ENCODE peak calls at places on chromosomes 1 and 21, in nine cellular contexts. F, M, P, W, Y, L, X, R and O are unnamed samples.

GRCh38 chr1:171127481-171127880 is 36.8 kb downstream of the FMO3 start:
- DNase-seq in F (no peak), M (no peak), P (peak), W (no peak), Y (no peak), L (no peak), X (no peak), R (no peak), O (no peak)

GRCh38 chr1:234970371-234970730 is 158.3 kb downstream of the TOMM20 start:
- DNase-seq in F (no peak), M (no peak), P (peak), W (no peak), Y (no peak), L (no peak), X (no peak), R (no peak), O (no peak)

GRCh38 chr1:41404308-41404755 is 43.1 kb downstream of the FOXO6 start:
- DNase-seq in F (peak), M (no peak), P (peak), W (no peak), Y (no peak), L (peak), X (peak), R (no peak), O (peak)

GRCh38 chr1:109151591-109151990 is 37.7 kb downstream of the ELAPOR1 start:
- DNase-seq in F (no peak), M (no peak), P (no peak), W (no peak), Y (no peak), L (no peak), X (no peak), R (no peak), O (no peak)

GRCh38 chr1:55217226-55217996 is 2.2 kb upstream of the USP24 start:
- DNase-seq in F (no peak), M (no peak), P (peak), W (peak), Y (no peak), L (no peak), X (peak), R (no peak), O (peak)

GRCh38 chr1:184408580-184408979 is 21.8 kb downstream of the C1orf21 start:
- DNase-seq in F (no peak), M (no peak), P (no peak), W (no peak), Y (no peak), L (no peak), X (no peak), R (no peak), O (no peak)

GRCh38 chr1:101108123-101108522 is 82.5 kb upstream of the DPH5 start:
- DNase-seq in F (no peak), M (no peak), P (no peak), W (no peak), Y (no peak), L (no peak), X (no peak), R (no peak), O (no peak)

GRCh38 chr21:39713905-39714304 is 31.1 kb upstream of the IGSF5 start:
- DNase-seq in F (no peak), M (no peak), P (peak), W (no peak), Y (no peak), L (no peak), X (no peak), R (no peak), O (no peak)

GRCh38 chr1:187985145-187985896 is 1156.6 kb downstream of the PLA2G4A start:
- DNase-seq in F (no peak), M (no peak), P (no peak), W (no peak), Y (no peak), L (no peak), X (no peak), R (no peak), O (no peak)

GRCh38 chr1:52296345-52296744 is 69.7 kb downstream of the CC2D1B start:
- DNase-seq in F (no peak), M (no peak), P (peak), W (no peak), Y (no peak), L (peak), X (peak), R (peak), O (peak)

GRCh38 chr1:174990382-174990999 is 9.3 kb upstream of the CACYBP start:
- DNase-seq in F (no peak), M (no peak), P (peak), W (no peak), Y (no peak), L (peak), X (no peak), R (no peak), O (peak)

GRCh38 chr1:18799454-18799853 is 60.0 kb downstream of the TAS1R2 start:
- DNase-seq in F (no peak), M (no peak), P (no peak), W (no peak), Y (no peak), L (no peak), X (no peak), R (no peak), O (no peak)

GRCh38 chr21:31730687-31731111 is 1.2 kb downstream of the SCAF4 start:
- DNase-seq in F (no peak), M (no peak), P (no peak), W (no peak), Y (no peak), L (peak), X (no peak), R (no peak), O (peak)

GRCh38 chr1:115327270-115327669 is 10.8 kb downstream of the NGF start:
- DNase-seq in F (no peak), M (no peak), P (no peak), W (no peak), Y (no peak), L (no peak), X (no peak), R (no peak), O (no peak)

GRCh38 chr1:31660871-31661455 is 16.3 kb upstream of the PEF1 start:
- DNase-seq in F (no peak), M (no peak), P (no peak), W (no peak), Y (no peak), L (no peak), X (no peak), R (no peak), O (no peak)

GRCh38 chr1:53585116-53585515 is 125.9 kb downstream of the DMRTB1 start:
- DNase-seq in F (no peak), M (no peak), P (peak), W (no peak), Y (no peak), L (no peak), X (no peak), R (no peak), O (no peak)

GRCh38 chr1:69201716-69202115 is 366.0 kb upstream of the LRRC7 start:
- DNase-seq in F (no peak), M (no peak), P (peak), W (no peak), Y (no peak), L (no peak), X (no peak), R (no peak), O (no peak)

GRCh38 chr1:236750928-236751327 is 44.2 kb upstream of the MTR start:
- DNase-seq in F (no peak), M (no peak), P (no peak), W (no peak), Y (no peak), L (no peak), X (no peak), R (no peak), O (no peak)

GRCh38 chr1:227947678-227948492 is at the start of gene WNT9A:
- DNase-seq in F (no peak), M (no peak), P (peak), W (peak), Y (peak), L (peak), X (peak), R (peak), O (no peak)

GRCh38 chr1:25871704-25872494 is 3.6 kb downstream of the PAQR7 start:
- DNase-seq in F (no peak), M (no peak), P (no peak), W (peak), Y (no peak), L (no peak), X (no peak), R (no peak), O (no peak)

GRCh38 chr1:28973850-28974841 is 59.8 kb downstream of the EPB41 start:
- DNase-seq in F (no peak), M (no peak), P (peak), W (no peak), Y (no peak), L (no peak), X (no peak), R (no peak), O (no peak)

GRCh38 chr1:235421751-235422150 is 54.5 kb downstream of the TBCE start:
- DNase-seq in F (no peak), M (no peak), P (no peak), W (no peak), Y (no peak), L (no peak), X (peak), R (no peak), O (no peak)

GRCh38 chr1:182249201-182249676 is 142.4 kb downstream of the GLUL start:
- DNase-seq in F (no peak), M (no peak), P (no peak), W (peak), Y (no peak), L (no peak), X (no peak), R (peak), O (no peak)

GRCh38 chr1:1540015-1540816 is at the start of gene TMEM240:
- DNase-seq in F (peak), M (no peak), P (peak), W (peak), Y (peak), L (peak), X (peak), R (peak), O (peak)

GRCh38 chr1:176741181-176741580 is 278.2 kb downstream of the PAPPA2 start:
- DNase-seq in F (no peak), M (no peak), P (no peak), W (no peak), Y (no peak), L (no peak), X (no peak), R (no peak), O (no peak)

GRCh38 chr1:174445817-174446216 is 1.9 kb upstream of the GPR52 start:
- DNase-seq in F (no peak), M (no peak), P (no peak), W (no peak), Y (no peak), L (no peak), X (peak), R (no peak), O (peak)

GRCh38 chr1:240235521-240236288 is 144.0 kb downstream of the FMN2 start:
- DNase-seq in F (no peak), M (no peak), P (peak), W (no peak), Y (no peak), L (no peak), X (no peak), R (no peak), O (no peak)

GRCh38 chr21:46457801-46458314 is 833 bp upstream of the DIP2A start:
- DNase-seq in F (peak), M (peak), P (peak), W (peak), Y (no peak), L (no peak), X (peak), R (peak), O (peak)

GRCh38 chr1:61050541-61051454 is 31.6 kb upstream of the NFIA start:
- DNase-seq in F (no peak), M (no peak), P (peak), W (peak), Y (no peak), L (no peak), X (peak), R (peak), O (peak)

GRCh38 chr21:29939859-29940245 is at the start of gene GRIK1:
- DNase-seq in F (no peak), M (no peak), P (no peak), W (no peak), Y (peak), L (no peak), X (peak), R (no peak), O (no peak)

GRCh38 chr1:119647228-119647733 is 785 bp downstream of the ZNF697 start:
- DNase-seq in F (no peak), M (no peak), P (no peak), W (peak), Y (no peak), L (no peak), X (no peak), R (no peak), O (peak)

GRCh38 chr1:226082959-226083302 is 20.4 kb downstream of the H3-3A start:
- DNase-seq in F (peak), M (no peak), P (peak), W (peak), Y (peak), L (peak), X (peak), R (no peak), O (peak)

GRCh38 chr1:165896277-165896676 is 68.9 kb downstream of the UCK2 start:
- DNase-seq in F (no peak), M (no peak), P (peak), W (no peak), Y (no peak), L (no peak), X (no peak), R (no peak), O (no peak)

GRCh38 chr1:109806733-109807397 is 43.1 kb upstream of the EPS8L3 start:
- DNase-seq in F (no peak), M (no peak), P (no peak), W (no peak), Y (no peak), L (no peak), X (no peak), R (no peak), O (no peak)

GRCh38 chr1:245378352-245379144 is 223.8 kb downstream of the KIF26B start:
- DNase-seq in F (no peak), M (no peak), P (no peak), W (no peak), Y (no peak), L (no peak), X (no peak), R (no peak), O (no peak)

GRCh38 chr1:19374926-19375325 is 62.8 kb downstream of the SLC66A1 start:
- DNase-seq in F (no peak), M (no peak), P (no peak), W (no peak), Y (no peak), L (no peak), X (no peak), R (no peak), O (no peak)

GRCh38 chr1:11320153-11320936 is 47.3 kb downstream of the UBIAD1 start:
- DNase-seq in F (no peak), M (no peak), P (no peak), W (no peak), Y (peak), L (no peak), X (no peak), R (peak), O (no peak)

GRCh38 chr1:30354410-30354809 is 369.0 kb downstream of the MATN1 start:
- DNase-seq in F (no peak), M (no peak), P (no peak), W (no peak), Y (no peak), L (no peak), X (no peak), R (no peak), O (no peak)

GRCh38 chr1:166089804-166090203 is 77.0 kb downstream of the FAM78B start:
- DNase-seq in F (no peak), M (no peak), P (no peak), W (no peak), Y (no peak), L (no peak), X (no peak), R (peak), O (no peak)